ENCODE peak calls at places on chromosomes 11 and 22, in five cellular contexts. Y is PC-3, A is mammary epithelial cell, P is adipocyte, G is NT2/D1. N is an unnamed sample. For H3K9me3, the result is how much of the 10 kb centered on the place peaks cover.

GRCh38 chr11:61107888-61108287 is 5.6 kb downstream of the CD5 start:
- DNase-seq in Y (no peak), A (no peak), P (no peak), G (no peak), N (no peak)

GRCh38 chr11:73164803-73165542 is 22.9 kb upstream of the FCHSD2 start:
- DNase-seq in Y (no peak), A (no peak), P (no peak), G (no peak), N (no peak)

GRCh38 chr11:78630561-78631303 is 56.1 kb upstream of the NARS2 start:
- DNase-seq in Y (peak), A (no peak), P (no peak), G (peak), N (no peak)

GRCh38 chr11:87778341-87778740 is 396.9 kb downstream of the RAB38 start:
- DNase-seq in Y (peak), A (peak), P (no peak), G (peak), N (no peak)

GRCh38 chr11:30775123-30775522 is 189.0 kb upstream of the MPPED2 start:
- DNase-seq in Y (no peak), A (no peak), P (no peak), G (no peak), N (no peak)

GRCh38 chr22:19419464-19420178 is 11.9 kb downstream of the HIRA start:
- DNase-seq in Y (no peak), A (peak), P (no peak), G (no peak), N (no peak)

GRCh38 chr11:117375960-117376359 is 48.3 kb downstream of the CEP164 start:
- DNase-seq in Y (no peak), A (no peak), P (no peak), G (no peak), N (no peak)

GRCh38 chr11:126277780-126278179 is 5.1 kb upstream of the TIRAP start:
- DNase-seq in Y (no peak), A (no peak), P (no peak), G (no peak), N (no peak)

GRCh38 chr22:39212721-39213376 is 31.9 kb downstream of the PDGFB start:
- DNase-seq in Y (peak), A (peak), P (no peak), G (no peak), N (peak)

GRCh38 chr22:11616811-11617210 is 3911.2 kb upstream of the OR11H1 start:
- DNase-seq in Y (no peak), A (no peak), P (no peak), G (no peak), N (no peak)
- H3K9me3 ChIP-seq in Y (under half), A (half or more), P (under half), G (under half), N (under half)

DNA sequence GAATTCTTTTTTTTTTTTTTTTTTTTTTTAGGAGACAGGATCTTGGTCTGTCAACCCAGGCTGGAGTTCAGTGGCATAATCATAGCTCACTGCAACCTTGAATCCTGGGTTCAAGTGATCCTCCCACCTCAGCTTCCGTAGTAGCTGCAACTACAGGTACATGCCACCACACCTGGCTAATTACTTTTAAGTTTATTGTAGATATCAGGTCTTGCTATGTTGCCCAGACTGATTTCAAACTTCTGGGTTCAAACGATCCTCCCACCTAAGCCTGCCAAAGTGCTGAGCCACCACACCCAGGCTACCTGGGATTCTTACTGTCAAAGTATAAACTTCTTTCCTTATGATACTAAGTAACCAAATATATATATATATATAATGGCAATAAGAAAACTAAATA is 50.9 kb upstream of the CHRNA10 start:
- DNase-seq in Y (no peak), A (no peak), P (no peak), G (no peak), N (no peak)
- H3K9ac ChIP-seq in Y (no peak), A (no peak), P (no peak), G (no peak), N (no peak)

DNA sequence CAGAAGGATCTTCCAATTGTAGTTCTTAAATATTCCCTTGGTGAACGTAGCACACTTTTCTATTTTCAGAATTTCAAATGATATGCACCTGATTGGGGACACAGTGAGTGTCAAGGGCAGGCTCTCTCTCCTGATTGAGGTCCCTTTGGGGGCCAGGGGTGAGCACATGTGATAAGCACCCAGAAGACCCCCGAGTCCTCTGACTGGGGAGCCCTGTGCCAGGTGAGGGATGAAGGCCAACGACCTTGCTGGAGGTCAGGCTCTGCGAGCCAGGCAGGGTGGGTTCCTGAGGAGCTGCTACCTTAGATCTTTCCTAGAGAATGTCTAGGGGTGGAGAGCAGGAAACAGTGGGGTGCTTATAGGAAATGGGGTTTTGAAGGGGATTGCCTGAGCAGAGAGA is 1253.9 kb downstream of the BRD1 start:
- DNase-seq in Y (no peak), A (no peak), P (no peak), G (no peak), N (no peak)
- H3K9me3 ChIP-seq in Y (under half), A (under half), P (under half), G (half or more), N (under half)

GRCh38 chr22:46587067-46587471 is 33.1 kb upstream of the GRAMD4 start:
- DNase-seq in Y (no peak), A (no peak), P (no peak), G (no peak), N (no peak)
- H3K9ac ChIP-seq in Y (no peak), A (no peak), P (no peak), G (no peak), N (no peak)

GRCh38 chr22:47207387-47207786 is 444.9 kb downstream of the TBC1D22A start:
- DNase-seq in Y (no peak), A (no peak), P (no peak), G (no peak), N (no peak)
- H3K9me3 ChIP-seq in Y (under half), A (under half), P (under half), G (under half), N (under half)

GRCh38 chr11:47550288-47551052 is 2.5 kb downstream of the CELF1 start:
- DNase-seq in Y (no peak), A (no peak), P (peak), G (no peak), N (no peak)
- H3K9ac ChIP-seq in Y (no peak), A (no peak), P (no peak), G (no peak), N (no peak)

DNA sequence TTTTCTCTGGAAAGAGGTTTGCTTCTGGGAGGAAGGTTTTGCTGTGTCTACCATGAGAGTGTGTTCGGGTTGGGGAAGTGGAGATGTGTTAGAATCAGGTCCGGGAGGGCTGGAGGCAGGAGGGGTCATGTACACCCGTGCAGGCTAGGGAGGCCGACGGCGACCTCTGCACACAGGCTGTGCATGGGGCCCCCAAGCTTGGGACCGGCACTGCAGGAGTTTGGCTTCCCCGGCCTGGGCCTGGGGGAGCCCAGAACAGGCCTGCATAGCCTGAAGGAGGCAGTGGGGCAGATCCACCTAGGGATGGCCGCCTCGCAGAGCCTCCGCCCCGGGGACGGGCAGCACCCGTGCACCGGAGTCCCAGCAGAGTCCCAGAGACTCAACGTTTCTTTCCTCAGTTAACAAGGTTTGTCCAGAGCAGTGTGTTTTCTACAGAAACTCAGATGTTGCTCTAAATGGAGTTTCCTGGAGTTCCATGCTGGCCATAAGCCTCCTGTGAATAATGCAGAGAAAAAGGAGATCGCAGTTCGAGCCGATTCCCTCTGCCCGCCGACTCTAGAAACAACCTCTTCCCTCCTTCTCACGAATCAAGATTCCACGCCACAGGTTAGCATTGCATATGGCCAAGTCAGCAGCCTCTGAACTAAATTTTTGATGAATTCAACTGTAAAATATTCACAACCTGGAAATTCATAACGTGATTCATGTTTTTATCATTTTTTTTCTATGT is 427.4 kb downstream of the BRD1 start:
- DNase-seq in Y (peak), A (no peak), P (no peak), G (no peak), N (no peak)
- H3K9me3 ChIP-seq in Y (under half), A (half or more), P (under half), G (under half), N (under half)